ENCODE peak calls at places on chromosomes 7 and 10, in five cellular contexts. One of them, this sample, is unnamed.

GRCh38 chr10:72009430-72010081 is 45.4 kb downstream of the CHST3 start:
- DNase-seq in mesendoderm: peak
- DNase-seq in IMR-90: peak
- DNase-seq in mesenchymal stem cell: peak
- DNase-seq in neuronal stem cell: peak
- DNase-seq in this sample: peak

GRCh38 chr7:26183545-26184282 is 16.8 kb downstream of the HNRNPA2B1 start:
- DNase-seq in mesenchymal stem cell: no peak
- DNase-seq in IMR-90: no peak
- DNase-seq in mesendoderm: no peak
- DNase-seq in neuronal stem cell: no peak
- DNase-seq in this sample: no peak

GRCh38 chr7:102253973-102254370 is 32.7 kb upstream of the SH2B2 start:
- DNase-seq in IMR-90: no peak
- DNase-seq in neuronal stem cell: no peak
- DNase-seq in mesenchymal stem cell: no peak
- DNase-seq in mesendoderm: no peak
- DNase-seq in this sample: no peak

GRCh38 chr10:36888925-36889573 is 236.3 kb upstream of the ANKRD30A start:
- DNase-seq in IMR-90: peak
- DNase-seq in mesendoderm: peak
- DNase-seq in neuronal stem cell: peak
- DNase-seq in mesenchymal stem cell: peak
- DNase-seq in this sample: peak

GRCh38 chr10:70560511-70560931 is 42.0 kb downstream of the PRF1 start:
- DNase-seq in IMR-90: no peak
- DNase-seq in neuronal stem cell: no peak
- DNase-seq in mesendoderm: no peak
- DNase-seq in mesenchymal stem cell: no peak
- DNase-seq in this sample: no peak

GRCh38 chr7:16668049-16668858 is 22.3 kb downstream of the BZW2 start:
- DNase-seq in neuronal stem cell: no peak
- DNase-seq in mesenchymal stem cell: peak
- DNase-seq in mesendoderm: peak
- DNase-seq in IMR-90: peak
- DNase-seq in this sample: peak

GRCh38 chr7:143382791-143383641 is 1.9 kb downstream of the ZYX start:
- DNase-seq in mesenchymal stem cell: no peak
- DNase-seq in mesendoderm: no peak
- DNase-seq in neuronal stem cell: no peak
- DNase-seq in IMR-90: no peak
- DNase-seq in this sample: no peak

GRCh38 chr10:93150289-93150688 is 76.6 kb downstream of the CYP26A1 start:
- DNase-seq in mesenchymal stem cell: no peak
- DNase-seq in neuronal stem cell: no peak
- DNase-seq in mesendoderm: no peak
- DNase-seq in IMR-90: no peak
- DNase-seq in this sample: no peak

GRCh38 chr7:26863504-26864308 is 684 bp downstream of the SKAP2 start:
- DNase-seq in mesendoderm: no peak
- DNase-seq in IMR-90: peak
- DNase-seq in mesenchymal stem cell: peak
- DNase-seq in neuronal stem cell: no peak
- DNase-seq in this sample: peak

GRCh38 chr7:66871076-66871475 is 49.9 kb upstream of the TMEM248 start:
- DNase-seq in neuronal stem cell: no peak
- DNase-seq in IMR-90: no peak
- DNase-seq in mesendoderm: no peak
- DNase-seq in mesenchymal stem cell: no peak
- DNase-seq in this sample: no peak

GRCh38 chr10:106711313-106711906 is 453.1 kb downstream of the SORCS1 start:
- DNase-seq in neuronal stem cell: peak
- DNase-seq in IMR-90: no peak
- DNase-seq in mesendoderm: peak
- DNase-seq in mesenchymal stem cell: no peak
- DNase-seq in this sample: peak

GRCh38 chr10:89278034-89278535 is 23.8 kb upstream of the IFIT2 start:
- DNase-seq in mesenchymal stem cell: peak
- DNase-seq in IMR-90: peak
- DNase-seq in mesendoderm: peak
- DNase-seq in neuronal stem cell: no peak
- DNase-seq in this sample: peak

GRCh38 chr10:21649441-21649872 is 115.4 kb downstream of the MLLT10 start:
- DNase-seq in neuronal stem cell: no peak
- DNase-seq in IMR-90: no peak
- DNase-seq in mesendoderm: peak
- DNase-seq in mesenchymal stem cell: no peak
- DNase-seq in this sample: no peak

GRCh38 chr7:141178486-141179135 is 104.7 kb downstream of the TMEM178B start:
- DNase-seq in mesenchymal stem cell: no peak
- DNase-seq in IMR-90: no peak
- DNase-seq in mesendoderm: no peak
- DNase-seq in neuronal stem cell: no peak
- DNase-seq in this sample: no peak

GRCh38 chr7:22333680-22334141 is 23.2 kb downstream of the RAPGEF5 start:
- DNase-seq in mesendoderm: no peak
- DNase-seq in mesenchymal stem cell: no peak
- DNase-seq in IMR-90: no peak
- DNase-seq in neuronal stem cell: no peak
- DNase-seq in this sample: no peak

GRCh38 chr10:50470345-50470744 is 153.4 kb downstream of the SGMS1 start:
- DNase-seq in mesendoderm: peak
- DNase-seq in mesenchymal stem cell: no peak
- DNase-seq in neuronal stem cell: no peak
- DNase-seq in IMR-90: no peak
- DNase-seq in this sample: no peak

GRCh38 chr7:84506151-84506550 is 311.6 kb upstream of the SEMA3A start:
- DNase-seq in IMR-90: peak
- DNase-seq in mesenchymal stem cell: peak
- DNase-seq in neuronal stem cell: no peak
- DNase-seq in mesendoderm: no peak
- DNase-seq in this sample: peak

GRCh38 chr7:101308245-101309085 is 13.1 kb downstream of the IFT22 start:
- DNase-seq in IMR-90: no peak
- DNase-seq in mesenchymal stem cell: peak
- DNase-seq in mesendoderm: peak
- DNase-seq in neuronal stem cell: peak
- DNase-seq in this sample: peak

GRCh38 chr7:12629816-12630614 is 57.4 kb upstream of the ARL4A start:
- DNase-seq in mesendoderm: no peak
- DNase-seq in mesenchymal stem cell: no peak
- DNase-seq in IMR-90: no peak
- DNase-seq in neuronal stem cell: no peak
- DNase-seq in this sample: no peak

GRCh38 chr10:69311309-69311708 is 33.0 kb downstream of the HK1 start:
- DNase-seq in mesenchymal stem cell: no peak
- DNase-seq in neuronal stem cell: no peak
- DNase-seq in IMR-90: no peak
- DNase-seq in mesendoderm: peak
- DNase-seq in this sample: no peak

GRCh38 chr10:117501460-117502035 is 41.0 kb upstream of the EMX2 start:
- DNase-seq in mesendoderm: no peak
- DNase-seq in neuronal stem cell: no peak
- DNase-seq in mesenchymal stem cell: no peak
- DNase-seq in IMR-90: no peak
- DNase-seq in this sample: no peak

GRCh38 chr7:47366960-47367359 is 215.0 kb downstream of the TNS3 start:
- DNase-seq in mesendoderm: no peak
- DNase-seq in mesenchymal stem cell: no peak
- DNase-seq in IMR-90: no peak
- DNase-seq in neuronal stem cell: no peak
- DNase-seq in this sample: no peak

GRCh38 chr10:43873717-43874116 is 225.0 kb upstream of the ZNF32 start:
- DNase-seq in IMR-90: no peak
- DNase-seq in neuronal stem cell: no peak
- DNase-seq in mesendoderm: no peak
- DNase-seq in mesenchymal stem cell: no peak
- DNase-seq in this sample: no peak

GRCh38 chr7:116653204-116653603 is 18.8 kb upstream of the MET start:
- DNase-seq in mesenchymal stem cell: peak
- DNase-seq in mesendoderm: peak
- DNase-seq in neuronal stem cell: no peak
- DNase-seq in IMR-90: peak
- DNase-seq in this sample: peak

GRCh38 chr7:27601217-27601616 is 61.5 kb downstream of the HIBADH start:
- DNase-seq in IMR-90: no peak
- DNase-seq in neuronal stem cell: no peak
- DNase-seq in mesenchymal stem cell: no peak
- DNase-seq in mesendoderm: no peak
- DNase-seq in this sample: no peak

GRCh38 chr7:36652431-36652830 is 71.9 kb downstream of the AOAH start:
- DNase-seq in IMR-90: peak
- DNase-seq in neuronal stem cell: no peak
- DNase-seq in mesendoderm: no peak
- DNase-seq in mesenchymal stem cell: no peak
- DNase-seq in this sample: no peak

GRCh38 chr7:119482671-119483070 is 790.3 kb upstream of the KCND2 start:
- DNase-seq in neuronal stem cell: no peak
- DNase-seq in mesenchymal stem cell: no peak
- DNase-seq in IMR-90: no peak
- DNase-seq in mesendoderm: peak
- DNase-seq in this sample: no peak

GRCh38 chr10:43852141-43852540 is 203.5 kb upstream of the ZNF32 start:
- DNase-seq in neuronal stem cell: no peak
- DNase-seq in mesendoderm: no peak
- DNase-seq in IMR-90: no peak
- DNase-seq in mesenchymal stem cell: no peak
- DNase-seq in this sample: peak

GRCh38 chr10:70671229-70671588 is 1.1 kb upstream of the ADAMTS14 start:
- DNase-seq in neuronal stem cell: no peak
- DNase-seq in IMR-90: no peak
- DNase-seq in mesendoderm: no peak
- DNase-seq in mesenchymal stem cell: no peak
- DNase-seq in this sample: no peak

GRCh38 chr10:42795701-42796100 is 13.1 kb downstream of the BMS1 start:
- DNase-seq in mesenchymal stem cell: no peak
- DNase-seq in IMR-90: no peak
- DNase-seq in neuronal stem cell: no peak
- DNase-seq in mesendoderm: no peak
- DNase-seq in this sample: no peak

DNA sequence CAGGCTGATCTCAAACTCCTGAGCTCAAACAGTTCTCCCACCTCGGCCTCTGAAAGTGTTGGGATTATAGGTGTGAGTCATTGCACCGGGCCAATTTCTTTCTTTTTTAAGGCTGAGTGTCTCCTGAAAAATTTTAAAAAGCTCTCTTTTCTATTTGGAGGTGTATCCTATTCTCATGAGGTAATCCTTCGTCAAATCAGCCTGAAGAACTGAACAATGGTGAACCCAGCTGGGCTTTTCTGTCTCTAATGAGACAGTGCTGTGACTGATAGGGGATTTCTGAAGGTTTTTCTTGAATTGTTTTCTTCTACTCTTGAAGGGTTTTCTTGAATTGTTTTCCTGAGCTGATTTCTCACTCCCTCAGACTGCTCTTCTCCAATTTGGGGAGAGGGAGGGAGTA is 30.9 kb upstream of the CALU start:
- DNase-seq in neuronal stem cell: peak
- DNase-seq in IMR-90: no peak
- DNase-seq in mesenchymal stem cell: no peak
- DNase-seq in mesendoderm: peak
- DNase-seq in this sample: no peak
- H2AK5ac ChIP-seq in neuronal stem cell: no peak
- H2AK5ac ChIP-seq in IMR-90: no peak
- H2AK5ac ChIP-seq in mesenchymal stem cell: no peak
- H2AK5ac ChIP-seq in mesendoderm: no peak
- H2AK5ac ChIP-seq in this sample: no peak

GRCh38 chr10:63084690-63085377 is 48.3 kb upstream of the NRBF2 start:
- DNase-seq in IMR-90: no peak
- DNase-seq in mesendoderm: no peak
- DNase-seq in mesenchymal stem cell: no peak
- DNase-seq in neuronal stem cell: no peak
- DNase-seq in this sample: no peak
- H2AK5ac ChIP-seq in IMR-90: no peak
- H2AK5ac ChIP-seq in mesendoderm: no peak
- H2AK5ac ChIP-seq in mesenchymal stem cell: no peak
- H2AK5ac ChIP-seq in neuronal stem cell: no peak
- H2AK5ac ChIP-seq in this sample: no peak

GRCh38 chr7:106346167-106346677 is 61.4 kb upstream of the NAMPT start:
- DNase-seq in IMR-90: no peak
- DNase-seq in neuronal stem cell: no peak
- DNase-seq in mesendoderm: no peak
- DNase-seq in mesenchymal stem cell: no peak
- DNase-seq in this sample: no peak

GRCh38 chr7:106345421-106346166 is 60.8 kb upstream of the NAMPT start:
- DNase-seq in neuronal stem cell: no peak
- DNase-seq in mesendoderm: no peak
- DNase-seq in mesenchymal stem cell: peak
- DNase-seq in IMR-90: peak
- DNase-seq in this sample: peak

GRCh38 chr7:106347229-106347833 is 62.5 kb upstream of the NAMPT start:
- DNase-seq in IMR-90: no peak
- DNase-seq in neuronal stem cell: no peak
- DNase-seq in mesendoderm: no peak
- DNase-seq in mesenchymal stem cell: peak
- DNase-seq in this sample: no peak

GRCh38 chr7:106348231-106348630 is 63.4 kb upstream of the NAMPT start:
- DNase-seq in neuronal stem cell: no peak
- DNase-seq in mesendoderm: no peak
- DNase-seq in mesenchymal stem cell: no peak
- DNase-seq in IMR-90: no peak
- DNase-seq in this sample: no peak

DNA sequence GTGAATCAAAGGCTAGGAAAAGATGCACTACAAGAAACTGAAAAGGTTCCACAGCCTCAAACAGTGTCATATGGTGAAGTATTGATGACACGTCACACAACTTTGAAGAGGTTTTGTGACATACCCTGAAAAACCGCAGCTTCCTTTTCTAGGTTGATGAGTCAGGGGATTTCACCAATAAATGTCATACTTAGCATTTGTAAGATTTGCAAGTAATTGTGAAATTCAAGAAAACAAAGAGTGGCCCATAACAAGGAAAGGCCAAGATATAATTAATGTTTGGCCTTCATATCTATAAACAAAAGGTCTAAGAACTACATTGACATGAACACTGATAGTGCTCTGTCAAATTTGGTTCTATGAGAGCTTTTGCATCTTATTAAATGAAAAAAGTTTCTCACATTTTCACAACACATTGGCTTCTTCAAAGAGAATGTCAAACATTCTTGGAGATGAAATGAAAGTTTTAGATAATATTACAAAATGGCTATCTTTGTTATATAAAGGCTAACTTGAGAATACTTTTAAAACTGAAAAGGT is 62.0 kb upstream of the NAMPT start:
- DNase-seq in mesendoderm: no peak
- DNase-seq in mesenchymal stem cell: peak
- DNase-seq in IMR-90: peak
- DNase-seq in neuronal stem cell: no peak
- DNase-seq in this sample: peak
- H2AK5ac ChIP-seq in mesendoderm: no peak
- H2AK5ac ChIP-seq in mesenchymal stem cell: no peak
- H2AK5ac ChIP-seq in IMR-90: no peak
- H2AK5ac ChIP-seq in neuronal stem cell: no peak
- H2AK5ac ChIP-seq in this sample: no peak

DNA sequence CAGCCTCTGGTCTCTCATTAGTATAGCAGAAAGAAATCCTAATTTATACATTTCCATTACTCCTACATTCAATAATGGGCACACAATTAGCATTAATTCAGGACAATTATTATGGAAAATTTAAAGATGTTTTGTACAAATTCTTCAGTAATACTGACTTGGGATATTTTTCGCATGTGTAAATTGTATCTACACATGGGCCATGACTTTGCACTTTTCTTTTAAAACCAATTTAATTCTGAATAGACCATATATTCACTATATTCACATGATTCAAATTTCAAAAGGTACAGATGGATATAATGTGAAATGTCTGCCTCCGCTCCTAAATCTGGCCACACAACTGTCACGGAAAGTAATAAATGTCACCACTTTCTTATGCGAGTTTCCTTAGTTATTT is 123.0 kb downstream of the TCERG1L start:
- DNase-seq in mesendoderm: no peak
- DNase-seq in mesenchymal stem cell: no peak
- DNase-seq in IMR-90: no peak
- DNase-seq in neuronal stem cell: no peak
- DNase-seq in this sample: no peak
- H2AK5ac ChIP-seq in mesendoderm: no peak
- H2AK5ac ChIP-seq in mesenchymal stem cell: no peak
- H2AK5ac ChIP-seq in IMR-90: no peak
- H2AK5ac ChIP-seq in neuronal stem cell: no peak
- H2AK5ac ChIP-seq in this sample: no peak

This sample was measured in trophoblast cell.